ENCODE peak calls at places on chromosomes 5 and 9, in eight cellular contexts. F is tibial nerve, Y is IMR-90, H is A549, I is HepG2, N is suprapubic skin, V is lower leg skin, Z is breast epithelium. Q is an unnamed sample.

GRCh38 chr9:88936668-88937067 is 54.6 kb upstream of the S1PR3 start:
- DNase-seq in Y (peak), I (no peak), H (no peak), V (no peak), Z (no peak), N (no peak), F (peak), Q (no peak)

GRCh38 chr5:170338933-170339779 is 41.6 kb upstream of the LCP2 start:
- DNase-seq in V (no peak), Z (no peak), H (no peak), I (no peak), N (no peak), F (no peak), Y (no peak), Q (peak)

GRCh38 chr9:10538073-10538472 is 74.7 kb downstream of the PTPRD start:
- DNase-seq in V (no peak), H (no peak), Y (no peak), N (no peak), Z (no peak), F (no peak), I (no peak), Q (no peak)

GRCh38 chr5:104265531-104266130 is 703.0 kb upstream of the NUDT12 start:
- DNase-seq in H (no peak), Z (no peak), Y (no peak), I (no peak), N (no peak), V (no peak), F (no peak), Q (no peak)

GRCh38 chr5:161093105-161093504 is 241.1 kb upstream of the ATP10B start:
- DNase-seq in Z (no peak), Y (no peak), V (no peak), I (no peak), F (no peak), H (no peak), N (no peak), Q (no peak)

GRCh38 chr5:65094279-65094678 is 325.5 kb downstream of the CWC27 start:
- DNase-seq in I (no peak), V (no peak), H (no peak), N (no peak), Y (no peak), F (no peak), Z (no peak), Q (no peak)

GRCh38 chr5:172541119-172541763 is 86.9 kb upstream of the SH3PXD2B start:
- DNase-seq in N (no peak), Z (no peak), F (peak), H (no peak), I (no peak), Y (no peak), V (peak), Q (no peak)

GRCh38 chr9:130858734-130859705 is 24.0 kb downstream of the ABL1 start:
- DNase-seq in I (no peak), Y (no peak), H (no peak), N (peak), V (no peak), Z (no peak), F (no peak), Q (no peak)

GRCh38 chr9:16053131-16053530 is 500.3 kb downstream of the CCDC171 start:
- DNase-seq in Z (no peak), V (no peak), I (no peak), N (no peak), Y (no peak), F (no peak), H (no peak), Q (no peak)

GRCh38 chr5:69364414-69364813 is 4.9 kb downstream of the AK6 start:
- DNase-seq in N (no peak), I (peak), Y (peak), V (no peak), Z (no peak), H (peak), F (no peak), Q (peak)

GRCh38 chr5:133691448-133691847 is 79.1 kb upstream of the FSTL4 start:
- DNase-seq in Z (no peak), H (peak), F (no peak), Y (no peak), I (no peak), N (no peak), V (no peak), Q (no peak)

GRCh38 chr9:37669232-37669631 is 18.5 kb downstream of the FRMPD1 start:
- DNase-seq in F (no peak), Y (no peak), V (no peak), N (no peak), Z (no peak), H (no peak), I (no peak), Q (no peak)

GRCh38 chr9:133050142-133050541 is 11.6 kb upstream of the CEL start:
- DNase-seq in Y (peak), N (no peak), V (no peak), F (no peak), H (no peak), I (no peak), Z (no peak), Q (no peak)

GRCh38 chr9:126508171-126508591 is 105.5 kb upstream of the LMX1B start:
- DNase-seq in Z (no peak), N (no peak), H (no peak), Y (no peak), I (no peak), F (no peak), V (no peak), Q (no peak)

GRCh38 chr9:33697171-33697570 is 98.2 kb upstream of the PRSS3 start:
- DNase-seq in H (no peak), Z (no peak), Y (no peak), F (no peak), I (no peak), V (no peak), N (no peak), Q (no peak)

GRCh38 chr5:72857396-72857795 is 40.9 kb downstream of the TNPO1 start:
- DNase-seq in H (no peak), F (no peak), N (no peak), I (no peak), Z (no peak), V (no peak), Y (no peak), Q (no peak)

GRCh38 chr5:95962475-95962773 is 773 bp upstream of the ELL2 start:
- DNase-seq in Z (no peak), V (no peak), H (no peak), N (no peak), Y (no peak), I (no peak), F (no peak), Q (no peak)

GRCh38 chr5:69083412-69083811 is 10.4 kb upstream of the SLC30A5 start:
- DNase-seq in Y (no peak), F (no peak), H (peak), N (no peak), V (no peak), I (peak), Z (no peak), Q (no peak)

GRCh38 chr9:8030095-8030494 is 230.5 kb upstream of the DMAC1 start:
- DNase-seq in Z (no peak), V (no peak), Y (no peak), F (no peak), N (no peak), H (no peak), I (no peak), Q (no peak)

GRCh38 chr5:125222597-125223240 is 476.3 kb upstream of the ZNF608 start:
- DNase-seq in I (no peak), F (no peak), Y (no peak), H (no peak), V (no peak), Z (no peak), N (no peak), Q (no peak)

GRCh38 chr9:106773750-106774149 is 89.2 kb upstream of the ZNF462 start:
- DNase-seq in I (no peak), N (no peak), V (no peak), Y (no peak), H (no peak), Z (no peak), F (no peak), Q (no peak)

GRCh38 chr9:21660976-21661375 is 141.5 kb upstream of the MTAP start:
- DNase-seq in I (no peak), V (no peak), Z (no peak), Y (no peak), H (no peak), N (no peak), F (no peak), Q (no peak)

GRCh38 chr9:121860744-121861143 is 209.3 kb downstream of the DAB2IP start:
- DNase-seq in N (no peak), Z (peak), H (no peak), F (peak), Y (peak), I (no peak), V (no peak), Q (no peak)

GRCh38 chr5:56305551-56305950 is 72.4 kb upstream of the ANKRD55 start:
- DNase-seq in I (no peak), F (no peak), V (no peak), N (no peak), Y (no peak), H (no peak), Z (no peak), Q (no peak)
- TF ChIP-seq POLR2A in I (no peak), F (no peak), V (no peak), N (no peak), Y (no peak), H (no peak), Z (no peak), Q (no peak)

GRCh38 chr5:1497271-1497777 is 26.4 kb downstream of the LPCAT1 start:
- DNase-seq in H (no peak), N (no peak), V (no peak), I (no peak), Y (no peak), F (no peak), Z (no peak), Q (no peak)
- TF ChIP-seq POLR2A in H (no peak), N (no peak), V (no peak), I (no peak), Y (no peak), F (no peak), Z (no peak), Q (no peak)

DNA sequence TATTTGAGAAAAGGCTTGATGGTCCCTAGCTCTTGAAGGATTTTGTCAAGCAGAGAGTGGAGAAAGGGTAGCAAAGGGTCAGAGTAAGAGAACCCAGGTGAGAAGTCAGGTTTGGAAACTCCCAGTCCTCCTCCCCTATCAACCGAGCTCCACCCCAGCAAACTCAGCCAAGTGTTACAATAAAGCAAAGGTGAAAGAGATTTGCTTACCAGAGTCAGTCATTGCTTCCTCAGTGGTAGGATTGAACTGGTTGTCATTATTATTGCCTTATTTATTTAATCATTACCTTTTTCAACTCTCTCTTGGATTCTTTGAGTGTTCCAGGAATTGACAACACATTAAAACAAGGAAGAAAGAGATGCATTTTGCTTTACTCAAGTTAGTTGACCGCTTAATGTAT is 80.5 kb downstream of the RFK start:
- DNase-seq in I (no peak), Y (no peak), N (no peak), H (no peak), Z (no peak), V (no peak), F (no peak), Q (no peak)
- TF ChIP-seq POLR2A in I (no peak), Y (no peak), N (no peak), H (no peak), Z (no peak), V (no peak), F (no peak), Q (no peak)

DNA sequence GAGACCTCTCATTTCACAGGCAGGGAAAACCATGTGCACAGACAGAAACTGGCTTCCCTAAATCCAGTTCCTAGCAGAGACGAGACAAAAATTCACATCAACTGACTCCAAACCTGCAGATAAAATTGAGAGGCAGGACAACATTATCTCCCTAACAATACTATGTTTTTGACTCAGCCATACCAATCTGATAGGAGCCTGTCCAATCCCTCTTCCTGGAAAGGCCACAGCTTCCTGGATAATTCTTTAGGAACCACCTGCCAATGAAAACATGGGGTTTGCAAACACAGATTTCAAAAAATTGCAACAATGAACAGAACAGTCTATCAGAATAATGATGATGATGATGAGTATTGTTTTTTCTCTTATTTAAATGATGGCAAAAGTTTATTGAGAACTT is 22.4 kb downstream of the SH3TC2 start:
- DNase-seq in V (no peak), Z (no peak), I (no peak), F (no peak), N (no peak), Y (no peak), H (no peak), Q (no peak)
- TF ChIP-seq POLR2A in V (no peak), Z (no peak), I (no peak), F (no peak), N (no peak), Y (no peak), H (no peak), Q (no peak)

GRCh38 chr9:127980056-127980705 is 608 bp downstream of the EEIG1 start:
- DNase-seq in V (no peak), F (no peak), I (no peak), Y (no peak), H (no peak), Z (peak), N (no peak), Q (peak)
- TF ChIP-seq POLR2A in V (no peak), F (no peak), I (peak), Y (no peak), H (peak), Z (no peak), N (no peak), Q (no peak)

GRCh38 chr5:60943624-60944023 is 1.2 kb downstream of the ERCC8 start:
- DNase-seq in F (no peak), H (no peak), Y (no peak), N (no peak), Z (no peak), V (no peak), I (no peak), Q (peak)

GRCh38 chr5:60945760-60946253 is 802 bp downstream of the NDUFAF2 start:
- DNase-seq in Y (peak), N (no peak), V (peak), Z (no peak), I (peak), F (peak), H (peak), Q (peak)

GRCh38 chr5:60948738-60949137 is 3.7 kb downstream of the NDUFAF2 start:
- DNase-seq in N (no peak), F (no peak), Y (no peak), Z (no peak), V (no peak), H (no peak), I (no peak), Q (no peak)

DNA sequence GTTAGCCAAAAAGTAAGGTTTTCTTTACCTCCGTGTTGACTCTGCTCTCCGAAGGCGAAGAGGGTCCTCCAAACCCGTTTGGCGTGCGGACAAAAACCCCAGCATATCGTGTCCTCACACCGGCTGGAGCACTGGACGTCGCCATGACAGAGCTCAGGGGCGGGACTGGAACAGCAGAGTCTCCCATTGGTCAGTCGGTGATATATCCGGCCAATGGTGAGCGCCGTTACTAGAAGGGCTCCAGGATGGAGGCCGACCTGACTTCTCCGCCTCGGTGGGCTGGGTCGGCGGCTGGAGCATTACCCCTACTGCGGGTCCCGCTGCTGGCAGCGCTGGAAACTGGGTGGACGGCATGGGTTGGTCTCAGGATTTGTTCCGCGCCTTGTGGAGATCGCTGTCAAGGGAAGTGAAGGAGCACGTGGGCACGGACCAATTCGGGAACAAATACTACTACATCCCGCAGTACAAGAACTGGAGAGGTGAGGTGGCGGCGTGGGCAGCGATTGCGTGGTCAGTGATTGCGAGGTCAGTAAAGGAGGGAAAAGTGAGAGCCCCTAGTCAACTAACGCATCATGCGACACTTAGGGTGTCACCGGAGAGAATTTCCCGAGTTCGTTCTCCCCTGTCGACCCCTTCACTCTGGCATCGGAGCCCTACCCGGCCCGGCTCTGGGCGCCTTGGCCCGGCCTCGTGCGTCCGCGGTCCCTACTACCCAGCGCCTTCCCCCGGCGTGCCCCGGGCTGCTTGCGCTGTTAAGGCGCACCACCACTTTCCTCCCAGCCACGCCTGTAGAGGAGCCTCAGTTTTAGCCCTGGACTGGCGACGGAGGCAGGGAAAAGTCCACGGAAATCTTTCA is at the start of the genes ERCC8 and NDUFAF2:
- DNase-seq in Y (peak), I (peak), Z (peak), V (peak), N (peak), H (peak), F (peak), Q (peak)
- TF ChIP-seq POLR2A in Y (peak), I (peak), Z (peak), V (no peak), N (no peak), H (peak), F (peak), Q (peak)